ENCODE peak calls at places on chromosomes 16 and 17, in six cellular contexts. One of them, this sample, is unnamed.

GRCh38 chr17:49266233-49266632 is 35.6 kb upstream of the PHOSPHO1 start:
- DNase-seq in KBM-7: no peak
- DNase-seq in central memory CD4-positive, alpha-beta T cell: no peak
- DNase-seq in activated naive CD4-positive, alpha-beta T cell: no peak
- DNase-seq in H1: no peak
- DNase-seq in activated CD4-positive, alpha-beta T cell treated with anti-CD3 and anti-CD28 coated beads, Interleukin-2, amount 50 U/mL, for 1 hour: no peak
- DNase-seq in this sample: no peak

GRCh38 chr16:85384831-85385462 is 228.2 kb upstream of the GSE1 start:
- DNase-seq in activated naive CD4-positive, alpha-beta T cell: no peak
- DNase-seq in activated CD4-positive, alpha-beta T cell treated with anti-CD3 and anti-CD28 coated beads, Interleukin-2, amount 50 U/mL, for 1 hour: no peak
- DNase-seq in central memory CD4-positive, alpha-beta T cell: no peak
- DNase-seq in KBM-7: no peak
- DNase-seq in H1: no peak
- DNase-seq in this sample: no peak

GRCh38 chr16:19136549-19137196 is 22.9 kb downstream of the ITPRIPL2 start:
- DNase-seq in activated CD4-positive, alpha-beta T cell treated with anti-CD3 and anti-CD28 coated beads, Interleukin-2, amount 50 U/mL, for 1 hour: no peak
- DNase-seq in central memory CD4-positive, alpha-beta T cell: no peak
- DNase-seq in H1: no peak
- DNase-seq in activated naive CD4-positive, alpha-beta T cell: no peak
- DNase-seq in KBM-7: no peak
- DNase-seq in this sample: no peak

GRCh38 chr17:36183811-36184765 is 7.7 kb upstream of the TBC1D3B start:
- DNase-seq in activated CD4-positive, alpha-beta T cell treated with anti-CD3 and anti-CD28 coated beads, Interleukin-2, amount 50 U/mL, for 1 hour: no peak
- DNase-seq in KBM-7: no peak
- DNase-seq in activated naive CD4-positive, alpha-beta T cell: no peak
- DNase-seq in central memory CD4-positive, alpha-beta T cell: no peak
- DNase-seq in H1: no peak
- DNase-seq in this sample: no peak

GRCh38 chr16:85659805-85660511 is 28.8 kb downstream of the GINS2 start:
- DNase-seq in central memory CD4-positive, alpha-beta T cell: peak; percentile 32
- DNase-seq in KBM-7: peak; percentile 81
- DNase-seq in H1: peak; percentile 57
- DNase-seq in activated naive CD4-positive, alpha-beta T cell: peak; percentile 45
- DNase-seq in activated CD4-positive, alpha-beta T cell treated with anti-CD3 and anti-CD28 coated beads, Interleukin-2, amount 50 U/mL, for 1 hour: peak; percentile 61
- DNase-seq in this sample: peak; percentile 70

GRCh38 chr16:73878616-73879015 is 418.0 kb upstream of the PSMD7 start:
- DNase-seq in central memory CD4-positive, alpha-beta T cell: no peak
- DNase-seq in H1: no peak
- DNase-seq in KBM-7: peak; percentile 50
- DNase-seq in activated CD4-positive, alpha-beta T cell treated with anti-CD3 and anti-CD28 coated beads, Interleukin-2, amount 50 U/mL, for 1 hour: no peak
- DNase-seq in activated naive CD4-positive, alpha-beta T cell: no peak
- DNase-seq in this sample: peak; percentile 65

GRCh38 chr17:77312786-77313599 is 172.2 kb downstream of the SEC14L1 start:
- DNase-seq in activated CD4-positive, alpha-beta T cell treated with anti-CD3 and anti-CD28 coated beads, Interleukin-2, amount 50 U/mL, for 1 hour: no peak
- DNase-seq in KBM-7: no peak
- DNase-seq in H1: no peak
- DNase-seq in activated naive CD4-positive, alpha-beta T cell: no peak
- DNase-seq in central memory CD4-positive, alpha-beta T cell: no peak
- DNase-seq in this sample: no peak

GRCh38 chr16:80681436-80681835 is 123.0 kb downstream of the CDYL2 start:
- DNase-seq in activated CD4-positive, alpha-beta T cell treated with anti-CD3 and anti-CD28 coated beads, Interleukin-2, amount 50 U/mL, for 1 hour: no peak
- DNase-seq in KBM-7: no peak
- DNase-seq in activated naive CD4-positive, alpha-beta T cell: no peak
- DNase-seq in H1: no peak
- DNase-seq in central memory CD4-positive, alpha-beta T cell: no peak
- DNase-seq in this sample: no peak

GRCh38 chr16:50313596-50314483 is 47.5 kb downstream of the ADCY7 start:
- DNase-seq in activated naive CD4-positive, alpha-beta T cell: no peak
- DNase-seq in activated CD4-positive, alpha-beta T cell treated with anti-CD3 and anti-CD28 coated beads, Interleukin-2, amount 50 U/mL, for 1 hour: peak; percentile 42
- DNase-seq in central memory CD4-positive, alpha-beta T cell: peak; percentile 58
- DNase-seq in KBM-7: peak; percentile 23
- DNase-seq in H1: no peak
- DNase-seq in this sample: peak; percentile 51

GRCh38 chr17:48554412-48555090 is 9.6 kb upstream of the HOXB2 start:
- DNase-seq in activated naive CD4-positive, alpha-beta T cell: no peak
- DNase-seq in H1: no peak
- DNase-seq in central memory CD4-positive, alpha-beta T cell: no peak
- DNase-seq in activated CD4-positive, alpha-beta T cell treated with anti-CD3 and anti-CD28 coated beads, Interleukin-2, amount 50 U/mL, for 1 hour: no peak
- DNase-seq in KBM-7: no peak
- DNase-seq in this sample: no peak

This sample was measured in endothelial cell of umbilical vein.